ENCODE peak calls at places on chromosome 18, in four cellular contexts. One of them, this sample, is unnamed.

GRCh38 chr18:7921938-7922587 is 354.9 kb downstream of the PTPRM start:
- DNase-seq in left lung: no peak
- DNase-seq in GM23338: no peak
- DNase-seq in CD8-positive, alpha-beta T cell: no peak
- DNase-seq in this sample: no peak

GRCh38 chr18:24695168-24695567 is 234.7 kb downstream of the HRH4 start:
- DNase-seq in left lung: no peak
- DNase-seq in GM23338: no peak
- DNase-seq in CD8-positive, alpha-beta T cell: no peak
- DNase-seq in this sample: no peak

GRCh38 chr18:26568513-26568912 is 20.2 kb upstream of the KCTD1 start:
- DNase-seq in left lung: no peak
- DNase-seq in GM23338: no peak
- DNase-seq in CD8-positive, alpha-beta T cell: no peak
- DNase-seq in this sample: no peak

GRCh38 chr18:39463986-39464385 is 1898.4 kb upstream of the CELF4 start:
- DNase-seq in left lung: no peak
- DNase-seq in GM23338: no peak
- DNase-seq in CD8-positive, alpha-beta T cell: no peak
- DNase-seq in this sample: no peak

GRCh38 chr18:9872823-9873222 is 12.9 kb upstream of the TXNDC2 start:
- DNase-seq in left lung: no peak
- DNase-seq in GM23338: no peak
- DNase-seq in CD8-positive, alpha-beta T cell: no peak
- DNase-seq in this sample: no peak

GRCh38 chr18:49013961-49014604 is 63.3 kb upstream of the SMAD7 start:
- DNase-seq in left lung: peak
- DNase-seq in GM23338: no peak
- DNase-seq in CD8-positive, alpha-beta T cell: no peak
- DNase-seq in this sample: no peak

GRCh38 chr18:13703899-13704298 is 22.5 kb downstream of the FAM210A start:
- DNase-seq in left lung: no peak
- DNase-seq in GM23338: peak
- DNase-seq in CD8-positive, alpha-beta T cell: no peak
- DNase-seq in this sample: no peak

GRCh38 chr18:57331718-57332117 is 20.6 kb upstream of the ST8SIA3 start:
- DNase-seq in left lung: no peak
- DNase-seq in GM23338: no peak
- DNase-seq in CD8-positive, alpha-beta T cell: no peak
- DNase-seq in this sample: no peak

GRCh38 chr18:8706545-8706980 is 1.2 kb downstream of the MTCL1 start:
- DNase-seq in left lung: peak
- DNase-seq in GM23338: no peak
- DNase-seq in CD8-positive, alpha-beta T cell: no peak
- DNase-seq in this sample: no peak

GRCh38 chr18:11850821-11851155 is 425 bp upstream of the CHMP1B start:
- DNase-seq in left lung: no peak
- DNase-seq in GM23338: peak
- DNase-seq in CD8-positive, alpha-beta T cell: no peak
- DNase-seq in this sample: no peak

GRCh38 chr18:53033128-53033527 is 693.1 kb downstream of the DCC start:
- DNase-seq in left lung: no peak
- DNase-seq in GM23338: no peak
- DNase-seq in CD8-positive, alpha-beta T cell: no peak
- DNase-seq in this sample: no peak

GRCh38 chr18:63980896-63981454 is 11.1 kb downstream of the SERPINB8 start:
- DNase-seq in left lung: no peak
- DNase-seq in GM23338: no peak
- DNase-seq in CD8-positive, alpha-beta T cell: no peak
- DNase-seq in this sample: no peak

GRCh38 chr18:10454800-10455550 is 540 bp downstream of the APCDD1 start:
- DNase-seq in left lung: peak
- DNase-seq in GM23338: peak
- DNase-seq in CD8-positive, alpha-beta T cell: no peak
- DNase-seq in this sample: no peak

GRCh38 chr18:28087173-28087563 is 89.8 kb downstream of the CDH2 start:
- DNase-seq in left lung: no peak
- DNase-seq in GM23338: no peak
- DNase-seq in CD8-positive, alpha-beta T cell: no peak
- DNase-seq in this sample: no peak

GRCh38 chr18:12155996-12156395 is 62.4 kb downstream of the ANKRD62 start:
- DNase-seq in left lung: no peak
- DNase-seq in GM23338: no peak
- DNase-seq in CD8-positive, alpha-beta T cell: no peak
- DNase-seq in this sample: no peak

GRCh38 chr18:54766631-54767030 is 61.6 kb upstream of the RAB27B start:
- DNase-seq in left lung: no peak
- DNase-seq in GM23338: no peak
- DNase-seq in CD8-positive, alpha-beta T cell: no peak
- DNase-seq in this sample: no peak

GRCh38 chr18:44320619-44321460 is 359.8 kb upstream of the SETBP1 start:
- DNase-seq in left lung: peak
- DNase-seq in GM23338: peak
- DNase-seq in CD8-positive, alpha-beta T cell: no peak
- DNase-seq in this sample: no peak

GRCh38 chr18:49519041-49519971 is 32.3 kb upstream of the C18orf32 start:
- DNase-seq in left lung: no peak
- DNase-seq in GM23338: no peak
- DNase-seq in CD8-positive, alpha-beta T cell: no peak
- DNase-seq in this sample: no peak

GRCh38 chr18:12461326-12461725 is 53.6 kb downstream of the PRELID3A start:
- DNase-seq in left lung: no peak
- DNase-seq in GM23338: no peak
- DNase-seq in CD8-positive, alpha-beta T cell: no peak
- DNase-seq in this sample: no peak

GRCh38 chr18:58044370-58045264 is 591 bp downstream of the NEDD4L start:
- DNase-seq in left lung: peak
- DNase-seq in GM23338: peak
- DNase-seq in CD8-positive, alpha-beta T cell: peak
- DNase-seq in this sample: peak

GRCh38 chr18:22872894-22873537 is 60.1 kb upstream of the RBBP8 start:
- DNase-seq in left lung: no peak
- DNase-seq in GM23338: no peak
- DNase-seq in CD8-positive, alpha-beta T cell: no peak
- DNase-seq in this sample: no peak

GRCh38 chr18:41989508-41989907 is 34.5 kb downstream of the PIK3C3 start:
- DNase-seq in left lung: no peak
- DNase-seq in GM23338: no peak
- DNase-seq in CD8-positive, alpha-beta T cell: no peak
- DNase-seq in this sample: no peak

GRCh38 chr18:42649636-42650035 is 465.8 kb downstream of the RIT2 start:
- DNase-seq in left lung: no peak
- DNase-seq in GM23338: no peak
- DNase-seq in CD8-positive, alpha-beta T cell: no peak
- DNase-seq in this sample: no peak

GRCh38 chr18:8777846-8778245 is 72.5 kb downstream of the MTCL1 start:
- DNase-seq in left lung: no peak
- DNase-seq in GM23338: no peak
- DNase-seq in CD8-positive, alpha-beta T cell: no peak
- DNase-seq in this sample: no peak

GRCh38 chr18:36825526-36825925 is 3.3 kb downstream of the TPGS2 start:
- DNase-seq in left lung: no peak
- DNase-seq in GM23338: no peak
- DNase-seq in CD8-positive, alpha-beta T cell: no peak
- DNase-seq in this sample: no peak

GRCh38 chr18:48715651-48716354 is 177.0 kb downstream of the CTIF start:
- DNase-seq in left lung: no peak
- DNase-seq in GM23338: no peak
- DNase-seq in CD8-positive, alpha-beta T cell: no peak
- DNase-seq in this sample: no peak

GRCh38 chr18:49666045-49666444 is 104.2 kb downstream of the LIPG start:
- DNase-seq in left lung: no peak
- DNase-seq in GM23338: no peak
- DNase-seq in CD8-positive, alpha-beta T cell: no peak
- DNase-seq in this sample: no peak

GRCh38 chr18:48605408-48605845 is 66.6 kb downstream of the CTIF start:
- DNase-seq in left lung: no peak
- DNase-seq in GM23338: peak
- DNase-seq in CD8-positive, alpha-beta T cell: no peak
- DNase-seq in this sample: no peak

GRCh38 chr18:73679941-73680700 is 467.5 kb downstream of the FBXO15 start:
- DNase-seq in left lung: no peak
- DNase-seq in GM23338: no peak
- DNase-seq in CD8-positive, alpha-beta T cell: no peak
- DNase-seq in this sample: no peak

GRCh38 chr18:10015941-10016819 is 102.4 kb downstream of the VAPA start:
- DNase-seq in left lung: no peak
- DNase-seq in GM23338: peak
- DNase-seq in CD8-positive, alpha-beta T cell: no peak
- DNase-seq in this sample: no peak

GRCh38 chr18:58054041-58054733 is 10.2 kb downstream of the NEDD4L start:
- DNase-seq in left lung: no peak
- DNase-seq in GM23338: peak
- DNase-seq in CD8-positive, alpha-beta T cell: no peak
- DNase-seq in this sample: no peak

GRCh38 chr18:68564348-68564747 is 150.6 kb downstream of the TMX3 start:
- DNase-seq in left lung: no peak
- DNase-seq in GM23338: peak
- DNase-seq in CD8-positive, alpha-beta T cell: no peak
- DNase-seq in this sample: no peak

GRCh38 chr18:55427951-55428350 is 160.0 kb downstream of the TCF4 start:
- DNase-seq in left lung: no peak
- DNase-seq in GM23338: no peak
- DNase-seq in CD8-positive, alpha-beta T cell: no peak
- DNase-seq in this sample: no peak

GRCh38 chr18:55635439-55635838 is 47.4 kb upstream of the TCF4 start:
- DNase-seq in left lung: no peak
- DNase-seq in GM23338: no peak
- DNase-seq in CD8-positive, alpha-beta T cell: no peak
- DNase-seq in this sample: no peak

GRCh38 chr18:68263481-68263880 is 451.4 kb downstream of the TMX3 start:
- DNase-seq in left lung: no peak
- DNase-seq in GM23338: no peak
- DNase-seq in CD8-positive, alpha-beta T cell: no peak
- DNase-seq in this sample: no peak

GRCh38 chr18:65206551-65207260 is 544.1 kb upstream of the CDH7 start:
- DNase-seq in left lung: peak
- DNase-seq in GM23338: peak
- DNase-seq in CD8-positive, alpha-beta T cell: no peak
- DNase-seq in this sample: no peak

GRCh38 chr18:3062798-3063563 is 50.0 kb upstream of the LPIN2 start:
- DNase-seq in left lung: peak
- DNase-seq in GM23338: peak
- DNase-seq in CD8-positive, alpha-beta T cell: peak
- DNase-seq in this sample: peak
- H3K4me3 ChIP-seq in left lung: no peak
- H3K4me3 ChIP-seq in GM23338: no peak
- H3K4me3 ChIP-seq in CD8-positive, alpha-beta T cell: no peak
- H3K4me3 ChIP-seq in this sample: no peak

DNA sequence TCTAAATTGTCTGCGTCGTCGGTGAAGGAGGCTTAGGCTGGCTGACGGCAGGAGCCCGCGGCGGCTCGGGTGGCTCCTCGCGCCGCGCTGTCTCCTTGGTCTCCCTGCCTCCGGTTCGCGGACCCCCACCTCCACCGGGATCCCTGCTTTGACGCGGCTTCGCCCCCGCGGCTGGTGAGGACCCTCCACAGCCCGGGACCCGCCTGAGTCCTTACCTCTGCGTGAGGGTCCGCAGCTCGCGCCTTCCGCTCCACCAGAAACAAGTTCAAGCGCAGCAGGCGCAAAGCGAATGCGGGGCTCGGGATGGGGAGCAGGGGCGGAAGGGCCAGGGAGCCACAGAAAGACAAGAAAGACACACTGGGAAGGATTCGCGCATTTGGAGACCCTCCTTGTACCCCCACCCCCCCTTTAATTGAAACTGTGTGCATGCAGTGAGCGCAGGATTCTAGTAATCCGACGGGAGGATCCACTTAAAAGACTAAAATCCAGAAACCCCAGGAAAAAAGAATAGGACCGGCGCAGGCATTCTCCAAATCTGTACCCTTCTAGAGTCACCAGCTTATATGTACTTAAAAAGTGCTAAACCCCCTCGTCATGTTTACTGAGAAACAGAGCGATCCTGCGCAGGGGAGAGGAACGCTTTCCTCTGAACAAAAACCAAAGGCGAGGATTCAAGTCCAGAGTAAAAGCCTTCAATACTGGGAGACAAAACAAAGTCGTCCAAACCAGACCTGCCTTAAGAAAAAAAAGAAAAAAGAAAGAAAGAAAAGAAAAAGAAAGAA is 3.8 kb downstream of the PTGR3 start:
- DNase-seq in left lung: peak
- DNase-seq in GM23338: peak
- DNase-seq in CD8-positive, alpha-beta T cell: no peak
- DNase-seq in this sample: no peak
- H3K4me3 ChIP-seq in left lung: peak
- H3K4me3 ChIP-seq in GM23338: peak
- H3K4me3 ChIP-seq in CD8-positive, alpha-beta T cell: peak
- H3K4me3 ChIP-seq in this sample: peak

DNA sequence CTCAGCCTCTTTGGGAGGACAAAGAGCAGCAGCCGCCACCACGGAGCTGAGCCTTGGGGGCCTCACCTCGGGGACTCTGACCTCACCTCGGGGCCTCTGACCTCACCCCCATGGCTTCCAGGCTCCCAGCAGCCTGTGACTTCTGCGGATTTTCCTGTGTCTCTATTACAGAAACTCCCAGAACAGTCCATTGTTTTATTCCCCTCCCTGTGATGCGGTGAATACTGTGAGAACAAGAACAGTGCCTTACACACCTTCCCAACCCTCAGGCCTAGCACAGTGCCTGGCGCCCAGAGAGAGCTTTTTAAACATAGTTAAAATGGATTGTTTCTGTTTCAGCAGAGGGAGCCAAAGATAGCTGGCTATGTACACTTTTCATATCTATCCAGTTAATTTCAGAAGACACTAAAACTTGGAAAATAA is 63.7 kb downstream of the MBP start:
- DNase-seq in left lung: no peak
- DNase-seq in GM23338: no peak
- DNase-seq in CD8-positive, alpha-beta T cell: no peak
- DNase-seq in this sample: no peak
- H3K4me3 ChIP-seq in left lung: no peak
- H3K4me3 ChIP-seq in GM23338: no peak
- H3K4me3 ChIP-seq in CD8-positive, alpha-beta T cell: peak
- H3K4me3 ChIP-seq in this sample: no peak

GRCh38 chr18:45688113-45688512 is 35.9 kb upstream of the SLC14A1 start:
- DNase-seq in left lung: no peak
- DNase-seq in GM23338: no peak
- DNase-seq in CD8-positive, alpha-beta T cell: no peak
- DNase-seq in this sample: no peak
- H3K4me3 ChIP-seq in left lung: no peak
- H3K4me3 ChIP-seq in GM23338: no peak
- H3K4me3 ChIP-seq in CD8-positive, alpha-beta T cell: peak
- H3K4me3 ChIP-seq in this sample: peak

GRCh38 chr18:34957864-34958259 is 83.4 kb upstream of the MAPRE2 start:
- DNase-seq in left lung: no peak
- DNase-seq in GM23338: no peak
- DNase-seq in CD8-positive, alpha-beta T cell: no peak
- DNase-seq in this sample: no peak

GRCh38 chr18:34959211-34959829 is 81.9 kb upstream of the MAPRE2 start:
- DNase-seq in left lung: no peak
- DNase-seq in GM23338: no peak
- DNase-seq in CD8-positive, alpha-beta T cell: no peak
- DNase-seq in this sample: no peak

GRCh38 chr18:34956663-34957062 is 84.5 kb upstream of the MAPRE2 start:
- DNase-seq in left lung: no peak
- DNase-seq in GM23338: no peak
- DNase-seq in CD8-positive, alpha-beta T cell: no peak
- DNase-seq in this sample: no peak

GRCh38 chr18:34957119-34957863 is 83.9 kb upstream of the MAPRE2 start:
- DNase-seq in left lung: no peak
- DNase-seq in GM23338: peak
- DNase-seq in CD8-positive, alpha-beta T cell: no peak
- DNase-seq in this sample: no peak

GRCh38 chr18:34959989-34960388 is 81.2 kb upstream of the MAPRE2 start:
- DNase-seq in left lung: no peak
- DNase-seq in GM23338: no peak
- DNase-seq in CD8-positive, alpha-beta T cell: no peak
- DNase-seq in this sample: no peak
- H3K4me3 ChIP-seq in left lung: no peak
- H3K4me3 ChIP-seq in GM23338: no peak
- H3K4me3 ChIP-seq in CD8-positive, alpha-beta T cell: no peak
- H3K4me3 ChIP-seq in this sample: no peak